ENCODE peak calls at places on chromosomes 3 and 15, in seven cellular contexts. W, S, I, A, M, F and Q are unnamed samples.

GRCh38 chr15:62849316-62850129 is 193.0 kb upstream of the TPM1 start:
- DNase-seq in F (no peak), S (no peak), A (no peak), I (no peak), W (no peak), M (no peak), Q (no peak)

GRCh38 chr3:108117245-108117644 is 26.4 kb upstream of the CD47 start:
- DNase-seq in S (no peak), M (no peak), A (no peak), W (no peak), F (no peak), I (no peak), Q (no peak)

GRCh38 chr15:66777596-66778313 is 75.7 kb downstream of the SMAD6 start:
- DNase-seq in W (no peak), S (no peak), I (no peak), F (no peak), A (no peak), M (no peak), Q (no peak)

GRCh38 chr3:131221731-131222130 is 159.8 kb upstream of the NUDT16 start:
- DNase-seq in I (no peak), F (no peak), W (no peak), M (no peak), S (no peak), A (no peak), Q (no peak)

GRCh38 chr15:83653639-83654378 is at the start of gene ADAMTSL3:
- DNase-seq in A (no peak), W (peak), M (peak), S (peak), F (peak), I (no peak), Q (no peak)

GRCh38 chr3:10233988-10234387 is 14.3 kb upstream of the TATDN2 start:
- DNase-seq in I (no peak), M (no peak), S (no peak), A (no peak), F (no peak), W (no peak), Q (no peak)

GRCh38 chr15:88834211-88834812 is 31.1 kb downstream of the ACAN start:
- DNase-seq in M (peak), F (peak), I (no peak), A (peak), S (peak), W (peak), Q (no peak)

GRCh38 chr3:190120161-190121060 is at the start of gene P3H2:
- DNase-seq in W (peak), M (peak), I (no peak), A (no peak), F (peak), S (peak), Q (peak)

GRCh38 chr3:52052831-52053306 is 3.5 kb downstream of the DUSP7 start:
- DNase-seq in F (peak), A (no peak), I (no peak), S (peak), W (peak), M (peak), Q (peak)

GRCh38 chr15:89768071-89768500 is 8.0 kb upstream of the MESP2 start:
- DNase-seq in A (no peak), M (peak), S (no peak), W (no peak), I (no peak), F (no peak), Q (no peak)

GRCh38 chr3:32575451-32575850 is 4.8 kb upstream of the DYNC1LI1 start:
- DNase-seq in I (no peak), W (no peak), S (no peak), F (no peak), M (no peak), A (no peak), Q (no peak)

GRCh38 chr15:65329991-65330735 is 25.7 kb downstream of the RNU5B-1 start:
- DNase-seq in I (no peak), M (no peak), S (no peak), F (no peak), W (no peak), A (no peak), Q (no peak)

GRCh38 chr3:151859905-151860304 is 13.5 kb upstream of the SUCNR1 start:
- DNase-seq in S (no peak), I (no peak), W (no peak), F (no peak), M (no peak), A (no peak), Q (no peak)

GRCh38 chr3:109806929-109807328 is 469.6 kb upstream of the DPPA4 start:
- DNase-seq in M (no peak), W (no peak), I (peak), F (no peak), A (no peak), S (no peak), Q (no peak)

GRCh38 chr3:191529992-191530391 is 69.0 kb downstream of the PYDC2 start:
- DNase-seq in F (no peak), S (no peak), M (no peak), I (no peak), W (no peak), A (no peak), Q (no peak)

GRCh38 chr3:149473314-149473990 is 1.0 kb upstream of the TM4SF4 start:
- DNase-seq in I (no peak), W (peak), F (no peak), M (peak), A (no peak), S (no peak), Q (no peak)

GRCh38 chr15:65595960-65596359 is 15.0 kb downstream of the INTS14 start:
- DNase-seq in F (no peak), M (no peak), S (no peak), I (no peak), A (peak), W (no peak), Q (no peak)

GRCh38 chr3:159260049-159260662 is 458.3 kb downstream of the MFSD1 start:
- DNase-seq in S (no peak), W (no peak), I (peak), F (peak), M (no peak), A (no peak), Q (peak)

GRCh38 chr15:64180235-64180824 is 17.5 kb upstream of the PPIB start:
- DNase-seq in I (no peak), S (no peak), M (no peak), A (peak), W (no peak), F (no peak), Q (peak)

GRCh38 chr3:19256313-19256712 is 108.0 kb downstream of the KCNH8 start:
- DNase-seq in M (no peak), S (no peak), F (no peak), I (no peak), A (no peak), W (no peak), Q (no peak)

GRCh38 chr3:72999971-73000370 is 3.4 kb downstream of the PPP4R2 start:
- DNase-seq in W (no peak), S (no peak), A (no peak), M (no peak), F (no peak), I (peak), Q (no peak)

GRCh38 chr3:126538316-126538715 is 14.4 kb downstream of the CHST13 start:
- DNase-seq in M (no peak), I (no peak), S (no peak), F (no peak), A (peak), W (peak), Q (no peak)

GRCh38 chr3:72887378-72887722 is 496 bp upstream of the GXYLT2 start:
- DNase-seq in I (no peak), A (no peak), S (no peak), F (no peak), M (no peak), W (no peak), Q (no peak)

GRCh38 chr15:63288778-63289378 is 11.5 kb downstream of the APH1B start:
- DNase-seq in F (no peak), I (no peak), M (no peak), A (peak), S (no peak), W (no peak), Q (peak)

GRCh38 chr3:155131104-155131503 is 51.0 kb downstream of the MME start:
- DNase-seq in I (no peak), F (no peak), W (no peak), A (no peak), S (no peak), M (no peak), Q (peak)

GRCh38 chr3:112087746-112088145 is 1.6 kb downstream of the C3orf52 start:
- DNase-seq in F (no peak), I (no peak), S (no peak), A (no peak), W (no peak), M (peak), Q (no peak)

GRCh38 chr15:89847101-89847500 is 32.4 kb upstream of the ANPEP start:
- DNase-seq in A (no peak), M (no peak), I (no peak), S (no peak), W (no peak), F (no peak), Q (no peak)

GRCh38 chr3:114645392-114645791 is 351.6 kb downstream of the TIGIT start:
- DNase-seq in A (no peak), M (no peak), F (no peak), S (no peak), I (no peak), W (no peak), Q (no peak)

GRCh38 chr3:146468234-146468931 is 978 bp downstream of the PLSCR2 start:
- DNase-seq in F (peak), I (no peak), A (no peak), S (no peak), W (no peak), M (no peak), Q (no peak)

GRCh38 chr15:62857411-62857853 is 185.1 kb upstream of the TPM1 start:
- DNase-seq in I (no peak), A (no peak), S (no peak), W (no peak), F (no peak), M (no peak), Q (no peak)

GRCh38 chr3:140319801-140320200 is 358.1 kb upstream of the TRIM42 start:
- DNase-seq in S (no peak), I (no peak), A (no peak), W (no peak), M (no peak), F (no peak), Q (no peak)

GRCh38 chr3:108042300-108042699 is 48.5 kb downstream of the CD47 start:
- DNase-seq in W (no peak), F (no peak), M (no peak), I (no peak), S (no peak), A (no peak), Q (no peak)

GRCh38 chr3:78844307-78844706 is 923.5 kb downstream of the ROBO1 start:
- DNase-seq in S (no peak), M (no peak), I (no peak), F (no peak), A (no peak), W (no peak), Q (no peak)

GRCh38 chr3:171094411-171094810 is 67.9 kb upstream of the SLC2A2 start:
- DNase-seq in I (no peak), M (no peak), S (no peak), F (no peak), W (no peak), A (no peak), Q (no peak)

GRCh38 chr15:91515188-91515754 is 338.2 kb upstream of the SLCO3A1 start:
- DNase-seq in F (peak), I (no peak), M (no peak), S (peak), A (no peak), W (no peak), Q (no peak)

GRCh38 chr3:15528881-15529537 is 7.5 kb upstream of the COLQ start:
- DNase-seq in W (no peak), M (peak), I (no peak), A (no peak), S (no peak), F (no peak), Q (no peak)

GRCh38 chr3:15525790-15526189 is 4.3 kb upstream of the COLQ start:
- DNase-seq in A (no peak), F (no peak), S (no peak), I (no peak), M (no peak), W (no peak), Q (no peak)

GRCh38 chr3:15531346-15531745 is 9.8 kb upstream of the COLQ start:
- DNase-seq in W (no peak), F (no peak), I (no peak), A (no peak), S (no peak), M (no peak), Q (no peak)

GRCh38 chr3:15523660-15524417 is 2.3 kb upstream of the COLQ start:
- DNase-seq in F (no peak), S (no peak), I (no peak), M (no peak), A (no peak), W (no peak), Q (no peak)

GRCh38 chr3:15527031-15527459 is 5.5 kb upstream of the COLQ start:
- DNase-seq in M (no peak), F (no peak), I (no peak), W (peak), S (no peak), A (no peak), Q (peak)
- TF ChIP-seq CTCF in M (no peak), F (peak), I (peak), W (no peak), S (peak), A (peak), Q (peak)

GRCh38 chr3:120039642-120040610 is 54.3 kb downstream of the GSK3B start:
- DNase-seq in W (no peak), M (no peak), I (no peak), S (no peak), F (no peak), A (no peak), Q (no peak)
- TF ChIP-seq CTCF in W (no peak), M (no peak), I (peak), S (no peak), F (no peak), A (no peak), Q (peak)

GRCh38 chr3:38164136-38164965 is 986 bp upstream of the OXSR1 start:
- DNase-seq in F (no peak), A (no peak), S (no peak), W (no peak), M (no peak), I (no peak), Q (no peak)

GRCh38 chr3:38164966-38165721 is at the start of gene OXSR1:
- DNase-seq in S (peak), A (peak), W (peak), I (peak), M (peak), F (peak), Q (peak)

GRCh38 chr3:38158472-38158871 is 6.9 kb upstream of the OXSR1 start:
- DNase-seq in A (no peak), M (no peak), F (no peak), I (no peak), S (no peak), W (no peak), Q (no peak)

GRCh38 chr3:38165722-38166387 is 518 bp downstream of the OXSR1 start:
- DNase-seq in A (peak), S (no peak), I (no peak), F (no peak), W (peak), M (no peak), Q (peak)

DNA sequence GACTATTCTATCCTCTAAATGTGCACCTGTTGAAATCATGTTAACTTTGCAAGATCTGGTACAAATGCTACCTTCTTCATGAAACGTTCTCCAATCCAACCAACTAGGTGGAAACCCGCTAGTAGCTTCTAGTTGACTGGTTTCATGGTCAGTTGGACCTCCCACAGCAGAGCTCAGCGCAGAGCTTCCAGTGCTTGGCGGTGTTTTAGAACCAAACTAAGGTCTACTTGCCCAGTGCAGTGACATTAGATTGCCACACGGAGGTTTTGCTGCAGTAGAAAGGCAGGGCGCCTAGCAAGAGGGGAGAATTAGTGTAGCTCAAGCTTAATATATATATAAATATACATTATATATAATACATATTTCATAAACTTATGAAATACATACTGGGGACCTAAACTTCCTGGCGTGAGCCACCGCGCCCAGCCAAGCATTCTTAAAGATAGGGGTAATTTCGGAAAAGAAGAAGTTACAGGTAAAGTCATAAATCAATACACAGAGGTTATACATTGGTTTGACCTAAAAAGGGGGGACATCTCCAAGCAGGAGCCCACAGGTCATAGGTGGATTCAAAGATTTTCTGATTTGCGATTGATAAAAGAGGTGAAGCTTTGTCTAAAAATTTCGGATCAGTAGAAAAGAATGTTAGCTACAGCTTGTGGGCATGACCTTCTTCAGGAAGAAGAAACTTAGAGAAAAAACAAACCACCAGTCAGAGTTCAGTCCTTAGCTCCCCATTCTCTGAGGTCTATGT is 2.0 kb upstream of the OXSR1 start:
- DNase-seq in M (no peak), W (no peak), A (no peak), S (no peak), F (no peak), I (peak), Q (no peak)
- TF ChIP-seq CTCF in M (no peak), W (no peak), A (peak), S (no peak), F (no peak), I (peak), Q (no peak)

GRCh38 chr15:33309602-33310276 is 1.0 kb upstream of the RYR3 start:
- DNase-seq in F (peak), S (no peak), W (no peak), A (no peak), I (no peak), M (no peak), Q (peak)
- TF ChIP-seq CTCF in F (peak), S (no peak), W (no peak), A (no peak), I (no peak), M (no peak), Q (peak)